ENCODE peak calls at places on chromosomes 6 and 20, in five cellular contexts. One of them, this sample, is unnamed.

GRCh38 chr6:72588155-72588554 is 33.7 kb upstream of the KCNQ5 start:
- DNase-seq in ovary: no peak
- DNase-seq in transverse colon: no peak
- DNase-seq in A549: no peak
- DNase-seq in HCT116: no peak
- DNase-seq in this sample: no peak

GRCh38 chr6:114055758-114056157 is 84.8 kb upstream of the HDAC2 start:
- DNase-seq in ovary: no peak
- DNase-seq in transverse colon: no peak
- DNase-seq in A549: no peak
- DNase-seq in HCT116: no peak
- DNase-seq in this sample: no peak

GRCh38 chr6:87391334-87391733 is 16.4 kb upstream of the CFAP206 start:
- DNase-seq in ovary: no peak
- DNase-seq in transverse colon: no peak
- DNase-seq in A549: peak
- DNase-seq in HCT116: peak
- DNase-seq in this sample: peak

GRCh38 chr6:115643762-115644161 is 416.9 kb downstream of the FRK start:
- DNase-seq in ovary: no peak
- DNase-seq in transverse colon: no peak
- DNase-seq in A549: no peak
- DNase-seq in HCT116: peak
- DNase-seq in this sample: no peak

GRCh38 chr20:35831029-35831428 is 59.2 kb downstream of the PHF20 start:
- DNase-seq in ovary: no peak
- DNase-seq in transverse colon: no peak
- DNase-seq in A549: no peak
- DNase-seq in HCT116: no peak
- DNase-seq in this sample: no peak

GRCh38 chr6:142152731-142153130 is 5.7 kb downstream of the VTA1 start:
- DNase-seq in ovary: no peak
- DNase-seq in transverse colon: no peak
- DNase-seq in A549: no peak
- DNase-seq in HCT116: no peak
- DNase-seq in this sample: no peak

GRCh38 chr6:114253431-114253830 is 89.4 kb downstream of the HS3ST5 start:
- DNase-seq in ovary: no peak
- DNase-seq in transverse colon: no peak
- DNase-seq in A549: no peak
- DNase-seq in HCT116: no peak
- DNase-seq in this sample: no peak

GRCh38 chr20:48321271-48321670 is 506.5 kb downstream of the PREX1 start:
- DNase-seq in ovary: no peak
- DNase-seq in transverse colon: no peak
- DNase-seq in A549: no peak
- DNase-seq in HCT116: no peak
- DNase-seq in this sample: no peak

GRCh38 chr6:14072084-14072483 is 45.5 kb upstream of the CD83 start:
- DNase-seq in ovary: no peak
- DNase-seq in transverse colon: no peak
- DNase-seq in A549: no peak
- DNase-seq in HCT116: no peak
- DNase-seq in this sample: no peak

GRCh38 chr6:38973178-38974057 is 75.2 kb upstream of the GLP1R start:
- DNase-seq in ovary: no peak
- DNase-seq in transverse colon: no peak
- DNase-seq in A549: peak
- DNase-seq in HCT116: peak
- DNase-seq in this sample: peak

GRCh38 chr20:51022803-51023616 is at the start of gene KCNG1:
- DNase-seq in ovary: peak
- DNase-seq in transverse colon: peak
- DNase-seq in A549: peak
- DNase-seq in HCT116: peak
- DNase-seq in this sample: no peak

GRCh38 chr6:68968301-68968649 is 333.2 kb downstream of the ADGRB3 start:
- DNase-seq in ovary: no peak
- DNase-seq in transverse colon: no peak
- DNase-seq in A549: no peak
- DNase-seq in HCT116: no peak
- DNase-seq in this sample: no peak
- TF ChIP-seq POLR2A in ovary: no peak
- TF ChIP-seq POLR2A in transverse colon: no peak
- TF ChIP-seq POLR2A in A549: no peak
- TF ChIP-seq POLR2A in HCT116: no peak
- TF ChIP-seq POLR2A in this sample: no peak

GRCh38 chr6:31736768-31737314 is 511 bp upstream of the CLIC1 start:
- DNase-seq in ovary: no peak
- DNase-seq in transverse colon: peak
- DNase-seq in A549: no peak
- DNase-seq in HCT116: no peak
- DNase-seq in this sample: no peak

GRCh38 chr6:31734247-31734702 is 2.1 kb downstream of the CLIC1 start:
- DNase-seq in ovary: no peak
- DNase-seq in transverse colon: no peak
- DNase-seq in A549: no peak
- DNase-seq in HCT116: no peak
- DNase-seq in this sample: no peak

GRCh38 chr6:31737315-31738047 is 1.2 kb upstream of the CLIC1 start:
- DNase-seq in ovary: no peak
- DNase-seq in transverse colon: peak
- DNase-seq in A549: no peak
- DNase-seq in HCT116: no peak
- DNase-seq in this sample: no peak

GRCh38 chr6:31734703-31735500 is 1.4 kb downstream of the CLIC1 start:
- DNase-seq in ovary: peak
- DNase-seq in transverse colon: peak
- DNase-seq in A549: peak
- DNase-seq in HCT116: no peak
- DNase-seq in this sample: peak

DNA sequence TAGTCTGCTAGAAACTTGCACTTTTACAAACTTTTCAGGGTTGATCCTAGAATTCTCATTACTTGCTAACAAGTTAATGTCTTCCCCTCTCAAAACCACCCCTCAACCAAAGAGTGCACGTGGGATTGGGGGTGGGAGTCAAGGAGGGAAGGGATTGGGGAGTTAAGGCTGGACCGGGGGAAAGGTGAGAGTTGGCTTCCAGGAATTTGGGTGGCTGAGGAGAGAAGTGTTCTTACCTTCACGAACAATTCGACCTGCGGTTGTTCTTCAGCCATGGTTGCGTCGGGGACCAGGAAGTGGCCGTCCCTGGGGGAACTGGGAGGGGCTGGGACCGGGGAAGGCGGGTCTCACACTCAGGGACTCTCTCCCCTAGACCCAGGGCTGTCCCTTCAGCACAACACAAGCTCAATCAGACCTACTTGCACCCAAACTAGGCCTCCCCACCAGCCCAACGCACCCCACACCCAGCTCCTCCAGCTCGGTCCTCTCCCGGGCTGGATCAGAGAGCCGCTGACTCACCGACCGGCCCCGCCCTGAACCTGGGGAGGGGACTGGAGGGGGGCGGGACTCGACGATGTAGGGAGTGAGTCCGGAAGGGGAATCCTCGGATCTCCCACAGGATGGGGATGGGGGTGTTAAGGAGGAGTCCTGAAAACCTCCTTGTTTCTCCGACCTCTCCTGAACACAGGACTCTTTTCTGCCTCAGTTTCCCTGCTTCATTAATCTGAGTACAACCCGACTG is at the start of gene CLIC1:
- DNase-seq in ovary: peak
- DNase-seq in transverse colon: peak
- DNase-seq in A549: peak
- DNase-seq in HCT116: no peak
- DNase-seq in this sample: peak
- TF ChIP-seq POLR2A in ovary: peak
- TF ChIP-seq POLR2A in transverse colon: peak
- TF ChIP-seq POLR2A in A549: peak
- TF ChIP-seq POLR2A in HCT116: peak
- TF ChIP-seq POLR2A in this sample: peak

GRCh38 chr6:27290065-27290849 is 21.8 kb downstream of the POM121L2 start:
- DNase-seq in ovary: no peak
- DNase-seq in transverse colon: no peak
- DNase-seq in A549: no peak
- DNase-seq in HCT116: no peak
- DNase-seq in this sample: no peak
- TF ChIP-seq POLR2A in ovary: no peak
- TF ChIP-seq POLR2A in transverse colon: no peak
- TF ChIP-seq POLR2A in A549: no peak
- TF ChIP-seq POLR2A in HCT116: no peak
- TF ChIP-seq POLR2A in this sample: no peak

DNA sequence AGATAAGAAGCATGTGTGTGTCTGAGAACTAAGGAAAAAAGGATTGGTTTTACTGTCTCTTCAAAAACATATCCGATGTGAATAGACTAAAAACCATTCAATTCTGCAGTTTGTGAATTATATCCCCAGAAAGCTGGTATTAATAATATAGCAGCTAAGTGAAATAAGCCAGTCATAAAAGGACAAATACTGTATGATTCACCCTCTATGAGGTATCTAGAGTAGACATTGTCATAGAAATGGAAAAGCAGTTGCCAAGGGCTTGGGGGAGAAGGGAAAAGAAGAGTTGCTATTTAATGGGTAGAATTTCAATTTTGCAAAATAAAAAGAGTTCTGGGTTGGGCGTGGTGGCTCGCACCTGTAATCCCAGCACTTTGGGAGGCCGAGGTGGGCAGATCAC is 137.5 kb downstream of the ATXN1 start:
- DNase-seq in ovary: no peak
- DNase-seq in transverse colon: no peak
- DNase-seq in A549: no peak
- DNase-seq in HCT116: no peak
- DNase-seq in this sample: no peak
- TF ChIP-seq POLR2A in ovary: no peak
- TF ChIP-seq POLR2A in transverse colon: no peak
- TF ChIP-seq POLR2A in A549: no peak
- TF ChIP-seq POLR2A in HCT116: no peak
- TF ChIP-seq POLR2A in this sample: no peak